ENCODE peak calls at places on chromosomes 6 and 20, in six cellular contexts. C, J, F, Y, R and T are unnamed samples.

GRCh38 chr20:51930775-51931174 is 128.5 kb upstream of the SALL4 start:
- DNase-seq in J (no peak), R (no peak), Y (no peak), C (no peak), F (no peak), T (no peak)

GRCh38 chr20:24034820-24035219 is 46.2 kb upstream of the GGTLC1 start:
- DNase-seq in F (no peak), Y (no peak), J (no peak), C (no peak), R (no peak), T (peak)

GRCh38 chr20:41664584-41664983 is 46.4 kb upstream of the CHD6 start:
- DNase-seq in C (no peak), Y (no peak), R (no peak), J (no peak), F (no peak), T (peak)

GRCh38 chr6:4220619-4221018 is 85.2 kb upstream of the ECI2 start:
- DNase-seq in J (no peak), C (no peak), R (no peak), F (no peak), Y (no peak), T (no peak)

GRCh38 chr6:10170816-10171215 is 244.1 kb downstream of the TFAP2A start:
- DNase-seq in Y (no peak), R (no peak), J (no peak), F (no peak), C (no peak), T (no peak)

GRCh38 chr6:33249732-33250625 is 21.7 kb downstream of the VPS52 start:
- DNase-seq in J (no peak), R (no peak), Y (no peak), C (peak), F (peak), T (no peak)

GRCh38 chr6:151535476-151536279 is 41.9 kb downstream of the CCDC170 start:
- DNase-seq in Y (no peak), F (no peak), C (no peak), R (no peak), J (no peak), T (no peak)

GRCh38 chr6:56091159-56091869 is 156.1 kb downstream of the COL21A1 start:
- DNase-seq in Y (no peak), J (no peak), F (no peak), R (no peak), C (no peak), T (no peak)

GRCh38 chr6:44064089-44064947 is 62.9 kb downstream of the MRPL14 start:
- DNase-seq in C (no peak), J (no peak), F (no peak), R (peak), Y (no peak), T (no peak)

GRCh38 chr6:118163609-118164008 is 256.5 kb downstream of the SLC35F1 start:
- DNase-seq in J (no peak), Y (no peak), C (no peak), R (no peak), F (no peak), T (no peak)

GRCh38 chr6:140736227-140736626 is 1361.8 kb upstream of the CITED2 start:
- DNase-seq in F (peak), Y (no peak), J (no peak), C (no peak), R (no peak), T (no peak)

GRCh38 chr20:31572042-31572700 is 32.9 kb upstream of the ID1 start:
- DNase-seq in J (no peak), Y (no peak), R (no peak), F (peak), C (no peak), T (peak)

GRCh38 chr20:63957690-63958441 is 1.6 kb upstream of the UCKL1 start:
- DNase-seq in C (no peak), F (peak), J (no peak), R (no peak), Y (no peak), T (peak)

GRCh38 chr6:32472781-32473377 is 33.2 kb downstream of the HLA-DRA start:
- DNase-seq in R (no peak), F (no peak), C (no peak), J (no peak), Y (no peak), T (no peak)

GRCh38 chr20:46199198-46199597 is 81.1 kb downstream of the CD40 start:
- DNase-seq in J (no peak), R (no peak), C (no peak), Y (no peak), F (no peak), T (no peak)

GRCh38 chr6:159981591-159982245 is 12.8 kb downstream of the IGF2R start:
- DNase-seq in F (no peak), Y (no peak), C (no peak), J (no peak), R (no peak), T (peak)

GRCh38 chr20:1748777-1749176 is 91.2 kb upstream of the SIRPG start:
- DNase-seq in R (no peak), F (no peak), Y (no peak), C (no peak), J (no peak), T (no peak)

GRCh38 chr6:129307845-129308244 is 402.1 kb downstream of the ARHGAP18 start:
- DNase-seq in F (no peak), Y (no peak), J (no peak), C (no peak), R (no peak), T (no peak)

GRCh38 chr6:11798096-11798495 is 19.5 kb upstream of the ADTRP start:
- DNase-seq in C (no peak), Y (no peak), J (no peak), R (no peak), F (no peak), T (no peak)

GRCh38 chr6:143279385-143279784 is 171.1 kb downstream of the ADAT2 start:
- DNase-seq in Y (no peak), F (no peak), J (no peak), R (no peak), C (no peak), T (no peak)

GRCh38 chr6:26383624-26384417 is 913 bp downstream of the BTN2A2 start:
- DNase-seq in J (no peak), C (no peak), R (no peak), F (no peak), Y (no peak), T (peak)

GRCh38 chr6:75993236-75994162 is 79.0 kb downstream of the IMPG1 start:
- DNase-seq in C (no peak), Y (no peak), F (no peak), R (no peak), J (no peak), T (no peak)

GRCh38 chr6:159254186-159254585 is 85.0 kb downstream of the FNDC1 start:
- DNase-seq in C (no peak), F (no peak), Y (no peak), J (no peak), R (no peak), T (no peak)

GRCh38 chr6:38499046-38499445 is 140.7 kb downstream of the BTBD9 start:
- DNase-seq in C (no peak), R (no peak), Y (no peak), J (no peak), F (no peak), T (no peak)

GRCh38 chr20:50504231-50504823 is 5.9 kb upstream of the PTPN1 start:
- DNase-seq in R (no peak), F (no peak), Y (no peak), C (no peak), J (peak), T (no peak)

GRCh38 chr6:22612241-22612640 is 42.9 kb downstream of the HDGFL1 start:
- DNase-seq in F (no peak), R (no peak), Y (no peak), J (no peak), C (no peak), T (no peak)

GRCh38 chr6:5085638-5086293 is 625 bp downstream of the PPP1R3G start:
- DNase-seq in Y (no peak), C (no peak), J (peak), F (no peak), R (no peak), T (peak)

GRCh38 chr6:32176476-32177181 is 745 bp upstream of the AGPAT1 start:
- DNase-seq in J (no peak), Y (no peak), C (no peak), F (peak), R (no peak), T (no peak)

GRCh38 chr6:148563066-148563465 is 183.8 kb upstream of the UST start:
- DNase-seq in C (no peak), F (no peak), Y (no peak), R (no peak), J (no peak), T (no peak)

GRCh38 chr6:2020909-2021308 is 224.5 kb downstream of the GMDS start:
- DNase-seq in F (peak), Y (no peak), J (no peak), R (no peak), C (no peak), T (no peak)

GRCh38 chr6:13454286-13455221 is 32.8 kb downstream of the GFOD1 start:
- DNase-seq in C (peak), F (no peak), Y (peak), R (peak), J (peak), T (no peak)

GRCh38 chr6:48747471-48747870 is 636.5 kb upstream of the PTCHD4 start:
- DNase-seq in Y (no peak), R (no peak), C (no peak), J (no peak), F (no peak), T (no peak)

GRCh38 chr6:684831-685636 is 7.9 kb downstream of the EXOC2 start:
- DNase-seq in F (no peak), Y (no peak), C (no peak), R (no peak), J (no peak), T (peak)

GRCh38 chr20:38033330-38034107 is at the start of the genes RPRD1B and TTI1:
- DNase-seq in Y (peak), R (peak), C (peak), J (peak), F (peak), T (peak)